ENCODE peak calls at places on chromosomes 6 and 20, in six cellular contexts. W is lower leg skin; E is stromal cell of bone marrow; T is NAMALWA; K is effector CD8-positive, alpha-beta T cell; A is HepG2. S is an unnamed sample.

GRCh38 chr20:44581515-44581914 is 864 bp upstream of the PKIG start:
- DNase-seq in W (no peak), E (no peak), T (peak; percentile 26), K (no peak), A (no peak), S (no peak)

GRCh38 chr6:168030218-168030693 is 32.8 kb downstream of the KIF25 start:
- DNase-seq in W (no peak), E (no peak), T (no peak), K (no peak), A (no peak), S (no peak)

GRCh38 chr20:53943522-53944291 is 126.7 kb downstream of the BCAS1 start:
- DNase-seq in W (no peak), E (peak; percentile 24), T (peak; percentile 67), K (peak; percentile 17), A (peak; percentile 34), S (no peak)

GRCh38 chr20:16011519-16011918 is 561.7 kb downstream of the KIF16B start:
- DNase-seq in W (no peak), E (no peak), T (no peak), K (no peak), A (no peak), S (no peak)

GRCh38 chr6:82017316-82017715 is 230.2 kb downstream of the IBTK start:
- DNase-seq in W (peak; percentile 76), E (peak; percentile 97), T (no peak), K (no peak), A (peak; percentile 79), S (no peak)

GRCh38 chr20:60104980-60105379 is 146.8 kb downstream of the CDH26 start:
- DNase-seq in W (no peak), E (no peak), T (no peak), K (no peak), A (no peak), S (no peak)

GRCh38 chr20:63308218-63308911 is 15.4 kb downstream of the COL20A1 start:
- DNase-seq in W (no peak), E (no peak), T (no peak), K (no peak), A (no peak), S (no peak)

GRCh38 chr6:159933077-159933476 is 35.8 kb upstream of the IGF2R start:
- DNase-seq in W (no peak), E (no peak), T (no peak), K (no peak), A (no peak), S (no peak)

GRCh38 chr6:112933947-112934346 is 586.8 kb downstream of the RFPL4B start:
- DNase-seq in W (no peak), E (no peak), T (no peak), K (no peak), A (no peak), S (no peak)

GRCh38 chr6:56891754-56892153 is 63.2 kb upstream of the BEND6 start:
- DNase-seq in W (no peak), E (no peak), T (no peak), K (no peak), A (no peak), S (no peak)

GRCh38 chr6:152206072-152206818 is 398.8 kb downstream of the ESR1 start:
- DNase-seq in W (no peak), E (no peak), T (peak; percentile 44), K (peak; percentile 11), A (peak; percentile 17), S (no peak)

GRCh38 chr6:10373642-10374359 is 41.1 kb downstream of the TFAP2A start:
- DNase-seq in W (no peak), E (no peak), T (no peak), K (no peak), A (peak; percentile 12), S (no peak)

GRCh38 chr20:34180460-34181108 is 60.6 kb upstream of the ASIP start:
- DNase-seq in W (no peak), E (no peak), T (no peak), K (no peak), A (no peak), S (peak; percentile 11)

GRCh38 chr6:87714093-87714809 is 12.2 kb upstream of the AKIRIN2 start:
- DNase-seq in W (no peak), E (peak; percentile 81), T (no peak), K (no peak), A (no peak), S (no peak)

GRCh38 chr6:27293436-27294152 is 18.5 kb downstream of the POM121L2 start:
- DNase-seq in W (no peak), E (no peak), T (no peak), K (no peak), A (peak; percentile 38), S (no peak)

GRCh38 chr6:25315194-25315593 is 36.0 kb downstream of the CARMIL1 start:
- DNase-seq in W (no peak), E (no peak), T (no peak), K (no peak), A (no peak), S (no peak)

GRCh38 chr20:56400001-56400640 is 7.7 kb downstream of the CSTF1 start:
- DNase-seq in W (peak; percentile 49), E (peak; percentile 60), T (peak; percentile 75), K (peak; percentile 36), A (peak; percentile 76), S (peak; percentile 41)

GRCh38 chr6:19159087-19159486 is 678.1 kb upstream of the ID4 start:
- DNase-seq in W (no peak), E (peak; percentile 35), T (no peak), K (no peak), A (no peak), S (no peak)

GRCh38 chr6:52042141-52042885 is 45.1 kb downstream of the PKHD1 start:
- DNase-seq in W (no peak), E (no peak), T (no peak), K (no peak), A (no peak), S (no peak)

GRCh38 chr6:108578595-108579038 is 17.9 kb downstream of the FOXO3 start:
- DNase-seq in W (no peak), E (no peak), T (no peak), K (no peak), A (no peak), S (no peak)

GRCh38 chr20:3731944-3732326 is 550 bp upstream of the HSPA12B start:
- DNase-seq in W (no peak), E (no peak), T (no peak), K (no peak), A (no peak), S (no peak)

GRCh38 chr6:92810913-92811312 is 608.4 kb downstream of the EPHA7 start:
- DNase-seq in W (no peak), E (no peak), T (peak; percentile 89), K (no peak), A (peak; percentile 40), S (peak; percentile 16)

GRCh38 chr20:54167909-54168872 is 5.6 kb downstream of the CYP24A1 start:
- DNase-seq in W (no peak), E (no peak), T (no peak), K (no peak), A (peak; percentile 47), S (no peak)

GRCh38 chr20:22438926-22439325 is 145.4 kb downstream of the FOXA2 start:
- DNase-seq in W (no peak), E (no peak), T (peak; percentile 4), K (no peak), A (peak; percentile 54), S (no peak)

GRCh38 chr6:128606611-128607010 is 86.2 kb upstream of the PTPRK start:
- DNase-seq in W (no peak), E (no peak), T (no peak), K (no peak), A (no peak), S (no peak)

GRCh38 chr20:52945862-52946522 is 26.2 kb upstream of the TSHZ2 start:
- DNase-seq in W (no peak), E (no peak), T (no peak), K (no peak), A (no peak), S (no peak)

GRCh38 chr20:57622579-57623381 is 2.6 kb upstream of the ZBP1 start:
- DNase-seq in W (no peak), E (no peak), T (peak; percentile 74), K (peak; percentile 45), A (peak; percentile 41), S (peak; percentile 61)

GRCh38 chr6:62298745-62299392 is 12.8 kb upstream of the KHDRBS2 start:
- DNase-seq in W (no peak), E (no peak), T (peak; percentile 63), K (no peak), A (no peak), S (no peak)

GRCh38 chr6:28531479-28532128 is 5.9 kb downstream of the GPX5 start:
- DNase-seq in W (no peak), E (no peak), T (no peak), K (no peak), A (peak; percentile 18), S (no peak)

GRCh38 chr20:13098720-13099355 is 90.1 kb downstream of the SPTLC3 start:
- DNase-seq in W (no peak), E (no peak), T (no peak), K (no peak), A (peak; percentile 47), S (no peak)

GRCh38 chr6:9606435-9607134 is 808.3 kb downstream of the TFAP2A start:
- DNase-seq in W (no peak), E (no peak), T (no peak), K (no peak), A (no peak), S (no peak)

GRCh38 chr6:21887301-21888185 is 294.0 kb downstream of the SOX4 start:
- DNase-seq in W (no peak), E (no peak), T (no peak), K (no peak), A (peak; percentile 7), S (peak; percentile 28)

GRCh38 chr20:36336838-36337478 is 30.8 kb downstream of the DLGAP4 start:
- DNase-seq in W (no peak), E (no peak), T (no peak), K (no peak), A (no peak), S (no peak)

GRCh38 chr6:67210450-67210849 is 1424.6 kb upstream of the ADGRB3 start:
- DNase-seq in W (no peak), E (no peak), T (no peak), K (no peak), A (no peak), S (no peak)

GRCh38 chr6:40485795-40486194 is 101.4 kb downstream of the LRFN2 start:
- DNase-seq in W (no peak), E (no peak), T (no peak), K (no peak), A (no peak), S (no peak)

GRCh38 chr6:29737707-29738630 is 14.7 kb downstream of the HLA-F start:
- DNase-seq in W (peak; percentile 55), E (peak; percentile 41), T (peak; percentile 69), K (peak; percentile 51), A (peak; percentile 75), S (peak; percentile 74)

GRCh38 chr6:2450546-2450945 is 205.1 kb upstream of the GMDS start:
- DNase-seq in W (no peak), E (no peak), T (no peak), K (no peak), A (no peak), S (peak; percentile 38)

S was measured in prostate gland.